ENCODE peak calls at places on chromosome 22, in eight cellular contexts. I, K, Q, S, A, F, P and H are unnamed samples.

GRCh38 chr22:49026476-49027121 is 801.1 kb downstream of the BRD1 start:
- DNase-seq in I (no peak), K (no peak), Q (no peak), S (no peak), A (peak; percentile 36), F (no peak), P (no peak), H (no peak)

GRCh38 chr22:20211997-20212753 is 55.9 kb downstream of the RTN4R start:
- DNase-seq in I (no peak), K (no peak), Q (peak; percentile 49), S (peak; percentile 44), A (peak; percentile 74), F (no peak), P (no peak), H (no peak)

GRCh38 chr22:26321469-26321913 is 107.6 kb upstream of the ASPHD2 start:
- DNase-seq in I (peak; percentile 38), K (no peak), Q (peak; percentile 17), S (peak; percentile 5), A (no peak), F (peak; percentile 86), P (no peak), H (peak; percentile 31)

GRCh38 chr22:48874956-48875355 is 952.7 kb downstream of the BRD1 start:
- DNase-seq in I (no peak), K (no peak), Q (no peak), S (no peak), A (peak; percentile 13), F (no peak), P (no peak), H (no peak)

GRCh38 chr22:18032455-18033101 is 8.2 kb upstream of the MICAL3 start:
- DNase-seq in I (no peak), K (no peak), Q (peak; percentile 47), S (peak; percentile 43), A (no peak), F (peak; percentile 80), P (no peak), H (peak; percentile 92)

GRCh38 chr22:50258361-50259292 is 2.9 kb downstream of the MAPK12 start:
- DNase-seq in I (no peak), K (no peak), Q (no peak), S (no peak), A (no peak), F (no peak), P (no peak), H (no peak)

GRCh38 chr22:50146440-50147228 is 23.9 kb upstream of the PANX2 start:
- DNase-seq in I (no peak), K (no peak), Q (peak; percentile 78), S (peak; percentile 84), A (peak; percentile 60), F (peak; percentile 79), P (no peak), H (no peak)

GRCh38 chr22:32761251-32761903 is 40.1 kb upstream of the TIMP3 start:
- DNase-seq in I (no peak), K (no peak), Q (peak; percentile 81), S (no peak), A (no peak), F (no peak), P (no peak), H (no peak)

GRCh38 chr22:49134076-49134475 is 693.6 kb downstream of the BRD1 start:
- DNase-seq in I (no peak), K (no peak), Q (no peak), S (no peak), A (no peak), F (no peak), P (no peak), H (no peak)

GRCh38 chr22:20989323-20990138 is 7.4 kb downstream of the LZTR1 start:
- DNase-seq in I (no peak), K (no peak), Q (no peak), S (no peak), A (no peak), F (no peak), P (no peak), H (no peak)

GRCh38 chr22:48414662-48415061 is 1413.0 kb downstream of the BRD1 start:
- DNase-seq in I (no peak), K (no peak), Q (no peak), S (no peak), A (no peak), F (no peak), P (no peak), H (no peak)

GRCh38 chr22:50107529-50107928 is 17.7 kb downstream of the MOV10L1 start:
- DNase-seq in I (no peak), K (no peak), Q (no peak), S (no peak), A (no peak), F (no peak), P (no peak), H (no peak)

GRCh38 chr22:48980409-48980808 is 847.3 kb downstream of the BRD1 start:
- DNase-seq in I (no peak), K (no peak), Q (no peak), S (no peak), A (no peak), F (no peak), P (no peak), H (no peak)

GRCh38 chr22:50737728-50738648 is at the start of gene ACR:
- DNase-seq in I (no peak), K (peak; percentile 30), Q (no peak), S (no peak), A (peak; percentile 21), F (peak; percentile 37), P (no peak), H (no peak)

GRCh38 chr22:25062378-25063095 is 110.0 kb downstream of the KIAA1671 start:
- DNase-seq in I (no peak), K (no peak), Q (no peak), S (no peak), A (no peak), F (no peak), P (no peak), H (no peak)

GRCh38 chr22:20514658-20515406 is 7.4 kb downstream of the MED15 start:
- DNase-seq in I (peak; percentile 59), K (no peak), Q (peak; percentile 92), S (peak; percentile 79), A (no peak), F (no peak), P (no peak), H (peak; percentile 88)

GRCh38 chr22:45647532-45648225 is 24.0 kb upstream of the ATXN10 start:
- DNase-seq in I (no peak), K (no peak), Q (no peak), S (no peak), A (no peak), F (no peak), P (no peak), H (no peak)

GRCh38 chr22:44437493-44438015 is 60.5 kb downstream of the RTL6 start:
- DNase-seq in I (no peak), K (no peak), Q (no peak), S (peak; percentile 21), A (no peak), F (no peak), P (no peak), H (peak; percentile 29)

GRCh38 chr22:27460596-27461347 is 340.8 kb downstream of the MN1 start:
- DNase-seq in I (peak; percentile 50), K (no peak), Q (no peak), S (peak; percentile 83), A (no peak), F (no peak), P (no peak), H (peak; percentile 16)

GRCh38 chr22:36860017-36860416 is 789 bp upstream of the NCF4 start:
- DNase-seq in I (no peak), K (no peak), Q (no peak), S (no peak), A (no peak), F (no peak), P (no peak), H (no peak)
- TF ChIP-seq CTCF in I (no peak), K (no peak), Q (peak; percentile 19), S (no peak), A (no peak), F (no peak), P (no peak), H (no peak)

DNA sequence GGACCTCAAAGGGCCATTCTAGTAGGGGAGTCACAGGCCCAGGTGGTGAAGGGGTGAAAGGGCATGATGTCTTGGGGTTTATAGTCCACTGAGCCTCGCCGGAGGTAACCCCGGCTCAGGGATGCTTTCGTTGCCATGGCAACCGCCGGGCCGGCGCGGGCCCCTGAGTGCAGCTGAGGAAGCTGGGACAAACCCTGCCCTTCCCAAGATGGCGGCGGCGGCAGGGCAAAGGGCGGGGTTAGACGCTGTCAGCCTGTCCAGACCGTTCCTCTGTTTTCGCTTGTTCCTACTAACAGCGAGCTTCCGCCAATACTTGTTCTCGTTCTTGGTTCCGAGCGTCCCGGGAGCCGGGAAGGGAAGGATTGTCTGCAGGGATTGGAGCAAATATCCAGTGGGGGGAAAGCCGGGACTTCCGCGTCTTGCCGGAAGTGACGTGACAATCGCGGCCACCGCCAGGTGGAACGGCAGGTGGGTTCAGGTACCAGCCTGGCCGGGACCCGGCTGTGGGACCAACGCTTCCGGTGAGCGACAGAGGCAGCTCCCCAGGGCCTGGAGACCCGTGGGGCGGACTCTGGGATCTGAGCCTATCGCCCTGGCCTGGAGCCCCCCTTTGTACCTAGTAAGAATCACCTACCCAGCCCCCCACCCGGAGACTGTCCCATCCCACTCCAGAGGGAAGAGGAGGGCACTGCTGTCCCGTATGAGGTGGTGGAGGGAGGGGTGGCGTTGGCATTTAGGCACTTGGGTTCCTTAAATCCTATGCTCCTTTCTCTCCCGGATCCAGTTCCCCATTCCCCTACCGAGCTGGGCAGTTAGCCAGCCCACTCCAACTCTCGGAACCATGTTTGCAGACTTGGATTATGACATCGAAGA is at the start of gene PICK1:
- DNase-seq in I (peak; percentile 63), K (peak; percentile 84), Q (peak; percentile 88), S (peak; percentile 96), A (peak; percentile 91), F (peak; percentile 95), P (peak; percentile 81), H (peak; percentile 87)
- TF ChIP-seq CTCF in I (no peak), K (no peak), Q (no peak), S (no peak), A (no peak), F (no peak), P (no peak), H (no peak)

GRCh38 chr22:47012589-47013365 is 250.3 kb downstream of the TBC1D22A start:
- DNase-seq in I (no peak), K (no peak), Q (peak; percentile 28), S (peak; percentile 25), A (no peak), F (no peak), P (no peak), H (peak; percentile 73)
- TF ChIP-seq CTCF in I (no peak), K (no peak), Q (peak; percentile 25), S (peak; percentile 12), A (no peak), F (no peak), P (peak; percentile 33), H (peak; percentile 44)

GRCh38 chr22:47408409-47408808 is 646.0 kb downstream of the TBC1D22A start:
- DNase-seq in I (no peak), K (peak; percentile 1), Q (no peak), S (no peak), A (no peak), F (no peak), P (no peak), H (no peak)
- TF ChIP-seq CTCF in I (no peak), K (no peak), Q (no peak), S (no peak), A (no peak), F (no peak), P (no peak), H (no peak)

GRCh38 chr22:40524392-40525249 is 111.9 kb downstream of the MRTFA start:
- DNase-seq in I (no peak), K (no peak), Q (peak; percentile 51), S (peak; percentile 76), A (no peak), F (no peak), P (no peak), H (peak; percentile 39)
- TF ChIP-seq CTCF in I (peak; percentile 31), K (no peak), Q (peak; percentile 43), S (peak; percentile 38), A (peak; percentile 32), F (no peak), P (no peak), H (peak; percentile 52)